ENCODE peak calls at places on chromosomes 16 and 17, in four cellular contexts. F, W, N and I are unnamed samples. For H3K4me1, the result is how much of the 10 kb centered on the place peaks cover.

GRCh38 chr16:87836346-87836843 is 32.9 kb downstream of the SLC7A5 start:
- DNase-seq in F (no peak), W (no peak), N (no peak), I (no peak)

GRCh38 chr17:80270104-80270503 is 9.5 kb downstream of the RNF213 start:
- DNase-seq in F (no peak), W (no peak), N (no peak), I (no peak)

GRCh38 chr16:79466111-79466510 is 134.4 kb downstream of the MAF start:
- DNase-seq in F (no peak), W (no peak), N (no peak), I (no peak)

GRCh38 chr17:225551-225950 is 44.1 kb upstream of the DOC2B start:
- DNase-seq in F (no peak), W (no peak), N (no peak), I (no peak)

GRCh38 chr16:77499373-77500285 is 64.8 kb upstream of the ADAMTS18 start:
- DNase-seq in F (peak), W (peak), N (no peak), I (no peak)

GRCh38 chr16:84737658-84738057 is 37.9 kb downstream of the USP10 start:
- DNase-seq in F (no peak), W (no peak), N (peak), I (no peak)

GRCh38 chr16:4892356-4893102 is 44.4 kb downstream of the PPL start:
- DNase-seq in F (peak), W (no peak), N (no peak), I (peak)

GRCh38 chr16:50771366-50771765 is 29.5 kb downstream of the CYLD start:
- DNase-seq in F (no peak), W (no peak), N (no peak), I (peak)

GRCh38 chr16:15888072-15888976 is at the start of gene CEP20:
- DNase-seq in F (peak), W (peak), N (peak), I (peak)

GRCh38 chr16:76428858-76429257 is 151.7 kb downstream of the CNTNAP4 start:
- DNase-seq in F (peak), W (peak), N (peak), I (no peak)
- H3K4me1 ChIP-seq in F (under half), W (under half), N (under half), I (under half)

GRCh38 chr16:67924140-67924906 is 7.3 kb downstream of the CTRL start:
- DNase-seq in F (no peak), W (no peak), N (no peak), I (no peak)
- H3K4me1 ChIP-seq in F (under half), W (under half), N (under half), I (under half)

GRCh38 chr17:19750835-19751234 is 2.7 kb upstream of the ALDH3A1 start:
- DNase-seq in F (no peak), W (no peak), N (no peak), I (no peak)

GRCh38 chr17:19747159-19747719 is 859 bp downstream of the ALDH3A1 start:
- DNase-seq in F (no peak), W (no peak), N (no peak), I (no peak)

GRCh38 chr17:19750020-19750572 is 2.0 kb upstream of the ALDH3A1 start:
- DNase-seq in F (no peak), W (no peak), N (no peak), I (no peak)

GRCh38 chr17:19747829-19748806 is at the start of gene ALDH3A1:
- DNase-seq in F (no peak), W (no peak), N (no peak), I (peak)

DNA sequence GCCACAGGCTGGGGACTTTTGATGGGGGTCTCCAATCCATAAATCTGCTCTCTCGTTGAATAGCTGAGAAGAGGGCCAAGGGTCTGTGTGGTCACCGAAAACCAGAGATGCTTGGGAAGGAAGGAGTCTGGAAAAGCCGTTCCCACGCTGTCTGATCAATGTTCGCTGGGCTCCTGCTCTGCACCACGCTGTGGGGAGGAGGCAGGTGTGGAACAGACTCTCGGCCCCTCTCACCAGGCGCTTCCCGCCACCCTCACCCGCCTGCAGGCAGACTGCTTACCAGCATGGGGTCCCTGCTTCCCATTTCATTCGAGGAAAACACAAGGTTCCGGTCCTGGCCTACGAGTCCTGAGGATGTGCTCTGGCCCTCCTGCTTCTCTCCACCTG is 702 bp upstream of the ALDH3A1 start:
- DNase-seq in F (no peak), W (no peak), N (no peak), I (no peak)
- H3K4me1 ChIP-seq in F (under half), W (under half), N (under half), I (under half)

DNA sequence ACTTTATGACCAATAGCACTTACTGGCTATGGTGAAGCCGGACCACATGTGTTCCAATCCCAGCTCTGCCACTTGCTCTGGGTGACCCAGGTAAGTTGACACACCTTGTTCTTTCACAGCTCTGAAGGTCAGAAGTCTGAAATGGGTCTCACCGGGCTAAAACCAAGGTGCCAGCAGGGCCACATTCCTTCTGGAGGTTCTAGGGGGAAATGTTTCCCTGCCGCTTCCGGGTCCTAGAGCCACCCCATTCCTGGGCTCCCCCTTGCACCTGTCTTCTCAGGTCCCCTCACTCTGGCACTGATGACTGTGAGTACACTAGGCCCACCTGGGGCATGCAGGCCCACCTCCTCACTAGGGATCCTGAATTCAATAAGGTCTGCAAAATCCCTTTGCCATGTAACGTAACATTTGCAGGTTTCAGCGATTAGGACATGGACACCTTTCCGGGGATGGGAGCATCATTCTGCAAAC is 11.4 kb downstream of the USP7 start:
- DNase-seq in F (no peak), W (no peak), N (no peak), I (no peak)
- H3K4me1 ChIP-seq in F (under half), W (under half), N (half or more), I (under half)

GRCh38 chr17:20189322-20189721 is 180.2 kb downstream of the SPECC1 start:
- DNase-seq in F (peak), W (peak), N (no peak), I (peak)

GRCh38 chr17:20189979-20190378 is 180.8 kb downstream of the SPECC1 start:
- DNase-seq in F (no peak), W (no peak), N (no peak), I (no peak)

GRCh38 chr17:20184977-20185619 is 175.9 kb downstream of the SPECC1 start:
- DNase-seq in F (no peak), W (peak), N (no peak), I (no peak)

GRCh38 chr17:20184191-20184590 is 175.0 kb downstream of the SPECC1 start:
- DNase-seq in F (no peak), W (peak), N (no peak), I (peak)

GRCh38 chr17:20187049-20187448 is 177.9 kb downstream of the SPECC1 start:
- DNase-seq in F (peak), W (no peak), N (no peak), I (no peak)
- H3K4me1 ChIP-seq in F (under half), W (under half), N (under half), I (under half)

DNA sequence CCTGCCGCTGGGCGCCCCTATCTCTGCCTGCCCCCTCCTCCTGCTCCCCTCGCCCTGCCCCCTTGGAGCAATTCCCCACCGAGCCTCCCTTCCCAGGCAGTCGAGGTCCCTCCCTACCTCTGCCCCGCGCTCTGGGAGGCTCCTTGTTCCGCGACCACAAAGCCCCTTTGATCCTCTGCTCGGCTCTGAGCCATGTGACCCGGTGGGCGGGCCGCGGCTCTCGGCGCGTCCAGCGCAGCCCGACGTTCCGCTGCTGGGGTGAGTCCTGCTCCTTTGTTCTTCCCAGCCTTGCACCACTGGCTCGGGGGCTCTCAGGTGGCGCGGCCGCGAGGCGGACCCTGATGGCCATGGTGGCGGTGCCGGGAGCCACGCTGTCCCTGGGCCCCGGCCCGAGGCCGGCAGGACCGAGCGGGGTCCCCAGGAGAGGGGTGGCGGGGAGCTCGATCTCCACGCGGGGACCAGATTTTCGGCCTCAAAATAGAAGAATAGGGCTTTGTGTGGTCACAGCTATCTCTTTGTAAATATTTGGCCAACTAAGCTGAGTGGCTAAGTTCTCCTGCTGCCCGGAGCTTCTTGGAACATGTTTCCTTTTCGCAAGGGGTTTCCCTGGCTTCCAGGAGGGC is 310.6 kb downstream of the SEC14L1 start:
- DNase-seq in F (peak), W (peak), N (peak), I (peak)
- H3K4me1 ChIP-seq in F (half or more), W (half or more), N (under half), I (under half)

GRCh38 chr16:22352726-22353125 is 21.7 kb downstream of the CDR2 start:
- DNase-seq in F (no peak), W (no peak), N (no peak), I (no peak)
- H3K4me1 ChIP-seq in F (under half), W (under half), N (under half), I (under half)